ENCODE peak calls at places on chromosomes 4 and X, in eight cellular contexts. E is cardiac muscle cell, V is fibroblast of lung, W is T-helper 1 cell, M is NCI-H2171 treated with DMSO at 0.1 percent for 48 hours, O is brain microvascular endothelial cell, J is GM12865, C is dorsolateral prefrontal cortex. B is an unnamed sample.

GRCh38 chrX:56366901-56367300 is 134.7 kb downstream of the KLF8 start:
- DNase-seq in E (no peak), V (no peak), W (no peak), M (no peak), O (no peak), J (no peak), C (no peak), B (no peak)

GRCh38 chr4:153731239-153731638 is 28.6 kb downstream of the RNF175 start:
- DNase-seq in E (no peak), V (peak), W (no peak), M (no peak), O (peak), J (no peak), C (no peak), B (no peak)

GRCh38 chr4:1337951-1338751 is 8.9 kb upstream of the UVSSA start:
- DNase-seq in E (no peak), V (no peak), W (no peak), M (no peak), O (no peak), J (no peak), C (no peak), B (no peak)

GRCh38 chrX:110699109-110699508 is 96.5 kb downstream of the CHRDL1 start:
- DNase-seq in E (no peak), V (peak), W (no peak), M (no peak), O (no peak), J (no peak), C (no peak), B (no peak)

GRCh38 chr4:99811850-99812249 is 4.8 kb upstream of the DAPP1 start:
- DNase-seq in E (peak), V (peak), W (peak), M (no peak), O (peak), J (peak), C (no peak), B (no peak)

GRCh38 chrX:109797311-109797975 is 64.4 kb upstream of the ACSL4 start:
- DNase-seq in E (no peak), V (peak), W (no peak), M (peak), O (no peak), J (no peak), C (no peak), B (no peak)

GRCh38 chr4:141659539-141659938 is 23.2 kb downstream of the IL15 start:
- DNase-seq in E (no peak), V (no peak), W (no peak), M (no peak), O (no peak), J (no peak), C (no peak), B (no peak)

GRCh38 chrX:154097003-154097596 is 417 bp downstream of the MECP2 start:
- DNase-seq in E (peak), V (peak), W (peak), M (peak), O (peak), J (peak), C (peak), B (peak)

GRCh38 chrX:34638116-34638515 is 19.0 kb downstream of the TMEM47 start:
- DNase-seq in E (peak), V (peak), W (no peak), M (peak), O (no peak), J (peak), C (no peak), B (no peak)

GRCh38 chr4:55005910-55006309 is 119.5 kb downstream of the KDR start:
- DNase-seq in E (no peak), V (no peak), W (no peak), M (no peak), O (no peak), J (no peak), C (no peak), B (no peak)

GRCh38 chr4:60682901-60683300 is 517.2 kb upstream of the ADGRL3 start:
- DNase-seq in E (no peak), V (peak), W (no peak), M (no peak), O (peak), J (no peak), C (no peak), B (no peak)

GRCh38 chr4:2472187-2472586 is 3.3 kb downstream of the RNF4 start:
- DNase-seq in E (no peak), V (peak), W (no peak), M (no peak), O (no peak), J (no peak), C (no peak), B (no peak)

GRCh38 chrX:68937581-68937980 is 108.8 kb downstream of the EFNB1 start:
- DNase-seq in E (no peak), V (no peak), W (no peak), M (no peak), O (no peak), J (no peak), C (no peak), B (no peak)

GRCh38 chr4:39975488-39976089 is 2.1 kb downstream of the PDS5A start:
- DNase-seq in E (no peak), V (peak), W (no peak), M (no peak), O (peak), J (no peak), C (no peak), B (no peak)

GRCh38 chrX:3968749-3969148 is 255.3 kb upstream of the PRKX start:
- DNase-seq in E (no peak), V (no peak), W (no peak), M (no peak), O (no peak), J (no peak), C (no peak), B (no peak)

GRCh38 chr4:79906996-79907395 is 166.0 kb downstream of the ANTXR2 start:
- DNase-seq in E (no peak), V (no peak), W (no peak), M (no peak), O (no peak), J (no peak), C (no peak), B (no peak)

GRCh38 chr4:125838239-125838601 is 523.5 kb downstream of the FAT4 start:
- DNase-seq in E (no peak), V (no peak), W (no peak), M (no peak), O (no peak), J (no peak), C (no peak), B (no peak)

GRCh38 chrX:6748595-6748994 is 213.7 kb upstream of the VCX3A start:
- DNase-seq in E (no peak), V (no peak), W (no peak), M (no peak), O (no peak), J (no peak), C (no peak), B (no peak)

GRCh38 chr4:38242822-38243384 is 282.7 kb downstream of the PTTG2 start:
- DNase-seq in E (no peak), V (no peak), W (peak), M (peak), O (no peak), J (no peak), C (no peak), B (no peak)

GRCh38 chrX:130810561-130810960 is 92.4 kb downstream of the ENOX2 start:
- DNase-seq in E (no peak), V (no peak), W (no peak), M (no peak), O (no peak), J (no peak), C (no peak), B (no peak)

GRCh38 chr4:93289241-93289640 is 539.3 kb upstream of the ATOH1 start:
- DNase-seq in E (no peak), V (no peak), W (no peak), M (no peak), O (no peak), J (no peak), C (no peak), B (no peak)

GRCh38 chr4:16875487-16875886 is 23.0 kb downstream of the LDB2 start:
- DNase-seq in E (no peak), V (peak), W (no peak), M (no peak), O (peak), J (no peak), C (no peak), B (no peak)

GRCh38 chr4:82213485-82214162 is 160.2 kb downstream of the HNRNPD start:
- DNase-seq in E (no peak), V (no peak), W (no peak), M (no peak), O (no peak), J (no peak), C (no peak), B (no peak)

GRCh38 chrX:104136241-104137019 is 20.4 kb downstream of the SLC25A53 start:
- DNase-seq in E (peak), V (peak), W (peak), M (peak), O (peak), J (peak), C (no peak), B (peak)

GRCh38 chr4:3660086-3660927 is 105.9 kb upstream of the ADRA2C start:
- DNase-seq in E (no peak), V (no peak), W (no peak), M (peak), O (no peak), J (no peak), C (peak), B (peak)

GRCh38 chrX:78665286-78665685 is 6.2 kb upstream of the RTL3 start:
- DNase-seq in E (no peak), V (peak), W (no peak), M (no peak), O (no peak), J (no peak), C (no peak), B (no peak)

GRCh38 chrX:57641338-57641737 is 38.7 kb downstream of the NLRP2B start:
- DNase-seq in E (no peak), V (no peak), W (no peak), M (no peak), O (no peak), J (no peak), C (no peak), B (no peak)

GRCh38 chr4:4995103-4995761 is 24.0 kb downstream of the CYTL1 start:
- DNase-seq in E (peak), V (peak), W (peak), M (peak), O (peak), J (peak), C (peak), B (peak)

GRCh38 chrX:40108084-40108958 is 10.6 kb upstream of the BCOR start:
- DNase-seq in E (peak), V (peak), W (no peak), M (peak), O (no peak), J (no peak), C (peak), B (peak)

GRCh38 chr4:98745372-98745771 is 87.0 kb upstream of the TSPAN5 start:
- DNase-seq in E (peak), V (no peak), W (no peak), M (peak), O (peak), J (peak), C (no peak), B (peak)

GRCh38 chr4:2667428-2667827 is 88.7 kb downstream of the TNIP2 start:
- DNase-seq in E (no peak), V (no peak), W (no peak), M (no peak), O (no peak), J (no peak), C (no peak), B (no peak)

GRCh38 chr4:125741825-125742452 is 427.2 kb downstream of the FAT4 start:
- DNase-seq in E (no peak), V (peak), W (no peak), M (peak), O (no peak), J (peak), C (no peak), B (peak)

GRCh38 chr4:915041-915474 is 17.1 kb downstream of the GAK start:
- DNase-seq in E (no peak), V (no peak), W (no peak), M (no peak), O (no peak), J (no peak), C (peak), B (no peak)

GRCh38 chr4:72076562-72076961 is 44.8 kb downstream of the NPFFR2 start:
- DNase-seq in E (peak), V (peak), W (no peak), M (no peak), O (peak), J (no peak), C (no peak), B (no peak)

GRCh38 chr4:63814171-63814964 is 594.9 kb downstream of the TECRL start:
- DNase-seq in E (no peak), V (no peak), W (no peak), M (no peak), O (no peak), J (no peak), C (no peak), B (no peak)

GRCh38 chr4:57153207-57153606 is 43.0 kb upstream of the IGFBP7 start:
- DNase-seq in E (peak), V (no peak), W (no peak), M (no peak), O (no peak), J (no peak), C (no peak), B (no peak)

GRCh38 chrX:121256653-121257052 is 209.2 kb downstream of the GLUD2 start:
- DNase-seq in E (no peak), V (peak), W (no peak), M (no peak), O (no peak), J (no peak), C (no peak), B (no peak)

GRCh38 chrX:41043950-41044349 is 41.3 kb upstream of the USP9X start:
- DNase-seq in E (no peak), V (peak), W (no peak), M (no peak), O (peak), J (no peak), C (no peak), B (no peak)

GRCh38 chrX:70613295-70613694 is 168.7 kb downstream of the DLG3 start:
- DNase-seq in E (peak), V (peak), W (no peak), M (no peak), O (peak), J (no peak), C (no peak), B (no peak)